ENCODE peak calls at places on chromosomes 11 and 22, in nine cellular contexts. Z is GM23338, R is pancreas, N is IMR-90, O is stomach, A is HCT116, D is ovary, J is fibroblast of lung, Y is left lung. Q is an unnamed sample. For H3K27me3, the result is how much of the 10 kb centered on the place peaks cover.

GRCh38 chr22:46076651-46077339 is 73.5 kb upstream of the PPARA start:
- DNase-seq in Y (peak), O (peak), R (no peak), N (peak), A (no peak), D (peak), Z (peak), J (peak), Q (peak)

GRCh38 chr22:31093090-31093850 is 12.2 kb downstream of the SMTN start:
- DNase-seq in Y (peak), N (no peak), A (no peak), O (peak), J (no peak), R (no peak), D (peak), Z (no peak), Q (no peak)

GRCh38 chr22:29216873-29217666 is 11.4 kb downstream of the EMID1 start:
- DNase-seq in J (peak), D (peak), N (peak), A (no peak), Z (no peak), O (no peak), R (peak), Y (peak), Q (peak)

GRCh38 chr22:20165913-20166312 is 15.1 kb upstream of the CCDC188 start:
- DNase-seq in O (no peak), D (no peak), N (no peak), Y (no peak), A (no peak), Z (no peak), J (no peak), R (no peak), Q (no peak)

GRCh38 chr11:77677138-77677537 is 39.5 kb upstream of the CLNS1A start:
- DNase-seq in O (no peak), Y (no peak), D (no peak), Z (no peak), A (no peak), J (no peak), R (no peak), N (peak), Q (no peak)

GRCh38 chr11:105612766-105613165 is 2.9 kb downstream of the GRIA4 start:
- DNase-seq in Y (no peak), A (no peak), D (no peak), R (no peak), Z (no peak), J (no peak), O (no peak), N (no peak), Q (no peak)

GRCh38 chr11:115965754-115966504 is 461.7 kb upstream of the CADM1 start:
- DNase-seq in Z (no peak), D (no peak), N (peak), Y (no peak), R (no peak), J (peak), A (no peak), O (no peak), Q (no peak)

GRCh38 chr11:128603752-128604472 is 16.6 kb upstream of the ETS1 start:
- DNase-seq in N (no peak), Z (no peak), J (no peak), R (no peak), A (no peak), O (no peak), D (no peak), Y (no peak), Q (no peak)

GRCh38 chr11:101516546-101516945 is 67.3 kb downstream of the TRPC6 start:
- DNase-seq in N (no peak), D (no peak), Y (no peak), R (no peak), O (no peak), Z (peak), J (no peak), A (no peak), Q (no peak)

GRCh38 chr11:2375341-2375853 is 1.7 kb upstream of the CD81 start:
- DNase-seq in J (no peak), Y (peak), R (no peak), O (no peak), N (no peak), Z (no peak), A (no peak), D (no peak), Q (no peak)

GRCh38 chr22:49027122-49027670 is 800.5 kb downstream of the BRD1 start:
- DNase-seq in A (no peak), N (no peak), D (no peak), Y (no peak), O (no peak), J (no peak), Z (no peak), R (no peak), Q (no peak)

GRCh38 chr11:74673956-74674355 is 57.3 kb downstream of the CHRDL2 start:
- DNase-seq in Y (no peak), O (no peak), R (peak), J (no peak), A (no peak), N (no peak), D (no peak), Z (no peak), Q (no peak)

GRCh38 chr11:47130541-47130940 is 46.1 kb downstream of the ARFGAP2 start:
- DNase-seq in Z (peak), J (no peak), O (no peak), A (no peak), N (no peak), D (no peak), Y (no peak), R (peak), Q (no peak)

GRCh38 chr11:66119348-66120133 is 49.5 kb downstream of the PACS1 start:
- DNase-seq in J (peak), O (no peak), R (no peak), N (peak), Z (peak), D (no peak), Y (no peak), A (peak), Q (peak)

GRCh38 chr11:66973956-66974585 is 1.0 kb upstream of the C11orf86 start:
- DNase-seq in Y (no peak), O (no peak), J (no peak), A (no peak), Z (no peak), R (no peak), N (no peak), D (no peak), Q (no peak)

GRCh38 chr11:129383060-129383459 is 7.4 kb downstream of the BARX2 start:
- DNase-seq in D (no peak), R (no peak), J (no peak), O (no peak), A (no peak), Z (no peak), N (no peak), Y (no peak), Q (no peak)

GRCh38 chr11:74570266-74571061 is 21.9 kb upstream of the POLD3 start:
- DNase-seq in J (peak), A (peak), D (peak), Y (no peak), O (peak), R (no peak), N (peak), Z (peak), Q (peak)

GRCh38 chr22:49237279-49237678 is 590.4 kb downstream of the BRD1 start:
- DNase-seq in O (no peak), D (no peak), J (no peak), Y (no peak), Z (no peak), R (no peak), A (no peak), N (no peak), Q (no peak)

GRCh38 chr11:76513654-76514034 is 68.8 kb downstream of the EMSY start:
- DNase-seq in D (no peak), J (no peak), N (no peak), Y (no peak), R (no peak), Z (no peak), O (no peak), A (no peak), Q (no peak)

GRCh38 chr11:412641-413119 is 2.1 kb downstream of the SIGIRR start:
- DNase-seq in A (no peak), Y (peak), R (no peak), N (no peak), O (no peak), D (no peak), Z (no peak), J (no peak), Q (no peak)

GRCh38 chr11:72821920-72822799 is 7.9 kb downstream of the ATG16L2 start:
- DNase-seq in O (peak), Y (peak), J (peak), Z (peak), N (peak), R (peak), A (peak), D (peak), Q (peak)

GRCh38 chr11:62665075-62665629 is at the start of the genes C11orf98 and CSKMT:
- DNase-seq in A (peak), Y (peak), R (peak), N (peak), D (peak), O (peak), J (peak), Z (peak), Q (peak)

GRCh38 chr22:41022470-41023298 is 69.7 kb upstream of the EP300 start:
- DNase-seq in D (peak), O (peak), Y (peak), R (peak), J (peak), N (peak), A (peak), Z (peak), Q (peak)

GRCh38 chr11:35151241-35151640 is 12.3 kb downstream of the CD44 start:
- DNase-seq in N (no peak), Y (no peak), A (no peak), D (no peak), J (peak), Z (no peak), R (no peak), O (no peak), Q (no peak)

GRCh38 chr22:22461111-22461510 is 47.4 kb downstream of the ZNF280B start:
- DNase-seq in Y (no peak), J (no peak), A (no peak), O (no peak), R (no peak), Z (no peak), D (no peak), N (no peak), Q (no peak)

DNA sequence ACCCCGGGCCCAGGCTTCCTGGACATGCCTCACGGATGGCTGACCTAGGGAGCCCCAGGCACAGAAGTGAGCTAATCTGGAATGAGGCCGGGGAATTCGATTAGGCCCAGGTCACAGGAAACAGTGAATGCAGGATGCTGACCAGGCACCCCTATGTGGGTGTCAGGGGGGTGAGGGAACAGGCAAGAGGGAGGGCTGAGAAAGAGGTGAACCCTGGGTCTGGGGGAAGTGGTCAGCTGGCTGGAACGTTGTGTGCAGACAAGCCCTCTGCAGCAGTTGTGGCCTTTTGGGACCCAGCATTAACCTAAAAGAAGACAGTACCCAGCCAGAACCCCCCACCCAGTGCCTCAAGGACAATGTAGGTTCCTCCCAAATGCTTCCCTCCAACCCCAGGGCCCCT is 8.1 kb downstream of the SERHL2 start:
- DNase-seq in R (no peak), N (no peak), Y (no peak), D (no peak), Z (no peak), J (no peak), O (no peak), A (no peak), Q (no peak)
- TF ChIP-seq CTCF in R (no peak), N (no peak), Y (no peak), D (no peak), Z (no peak), J (no peak), O (no peak), A (no peak), Q (no peak)

GRCh38 chr11:31806944-31807790 is 4.0 kb downstream of the PAX6 start:
- DNase-seq in A (no peak), N (no peak), D (no peak), Z (peak), R (no peak), Y (no peak), O (no peak), J (peak), Q (no peak)
- H3K27me3 ChIP-seq in A (under half), N (half or more), D (under half), Z (half or more), R (half or more), Y (half or more), O (half or more), J (half or more), Q (under half)

GRCh38 chr22:36563444-36563843 is 34.5 kb upstream of the EIF3D start:
- DNase-seq in A (no peak), J (no peak), O (no peak), Z (no peak), D (no peak), R (no peak), N (no peak), Y (no peak), Q (no peak)

GRCh38 chr22:36563898-36564297 is 34.9 kb upstream of the EIF3D start:
- DNase-seq in R (no peak), J (no peak), Z (no peak), Y (no peak), O (no peak), D (no peak), N (no peak), A (no peak), Q (no peak)

GRCh38 chr22:36562261-36562835 is 33.4 kb upstream of the EIF3D start:
- DNase-seq in Z (no peak), O (peak), A (no peak), N (peak), Y (no peak), R (no peak), D (no peak), J (peak), Q (no peak)

GRCh38 chr22:36564422-36565151 is 35.6 kb upstream of the EIF3D start:
- DNase-seq in Y (no peak), R (no peak), Z (no peak), D (no peak), N (no peak), J (no peak), O (no peak), A (no peak), Q (no peak)

GRCh38 chr22:36563001-36563400 is 34.0 kb upstream of the EIF3D start:
- DNase-seq in Y (no peak), N (no peak), D (no peak), A (no peak), J (no peak), R (no peak), Z (no peak), O (no peak), Q (no peak)
- TF ChIP-seq CTCF in Y (no peak), N (no peak), D (no peak), A (no peak), J (no peak), R (no peak), Z (peak), O (no peak), Q (no peak)

GRCh38 chr11:20211691-20212090 is 51.4 kb upstream of the DBX1 start:
- DNase-seq in Z (no peak), O (no peak), R (no peak), N (no peak), D (no peak), J (no peak), A (no peak), Y (no peak), Q (no peak)
- H3K27me3 ChIP-seq in Z (half or more), O (under half), R (under half), N (under half), D (under half), J (under half), A (under half), Y (under half), Q (under half)

DNA sequence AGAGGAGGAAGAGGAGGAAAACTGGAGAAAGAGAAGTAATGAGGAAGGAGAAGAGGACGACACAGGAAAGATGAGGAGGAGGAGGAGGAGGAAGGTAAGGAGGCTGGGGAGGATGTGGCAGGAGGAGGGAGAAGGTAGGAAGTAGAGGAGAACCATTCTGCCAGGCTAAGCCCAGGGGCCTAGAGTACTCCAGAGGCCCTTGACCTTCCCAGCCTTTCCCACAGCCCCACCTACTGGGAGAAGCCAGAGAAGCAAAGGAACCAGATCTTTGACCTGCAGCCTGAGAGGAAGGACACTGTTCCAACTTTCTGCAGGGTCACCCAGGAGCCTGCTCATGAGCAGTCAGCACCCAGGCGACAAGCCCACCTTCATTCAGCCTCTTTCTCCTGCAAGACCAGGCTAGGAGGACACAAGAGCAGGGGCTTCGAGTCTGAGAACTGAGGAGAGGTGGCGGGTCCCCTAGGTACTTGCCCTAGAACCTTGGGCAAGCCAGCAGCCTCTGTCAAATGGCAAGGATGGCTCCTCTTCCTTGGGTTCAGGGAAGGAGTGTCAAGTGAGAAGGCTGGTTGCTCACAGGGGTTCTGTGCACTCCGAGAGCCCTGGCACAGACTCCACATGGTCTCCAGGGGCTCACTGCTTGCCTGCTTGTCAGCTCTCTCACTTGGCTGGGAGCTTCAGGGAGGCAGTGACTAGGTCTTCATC is 27.9 kb upstream of the OAF start:
- DNase-seq in N (no peak), A (no peak), O (peak), R (peak), Z (peak), D (no peak), Y (no peak), J (no peak), Q (peak)
- TF ChIP-seq CTCF in N (peak), A (peak), O (no peak), R (peak), Z (peak), D (no peak), Y (peak), J (peak), Q (no peak)

GRCh38 chr22:25495286-25495685 is 69.2 kb upstream of the GRK3 start:
- DNase-seq in J (no peak), R (no peak), Z (no peak), O (no peak), Y (no peak), D (no peak), A (no peak), N (peak), Q (no peak)

GRCh38 chr22:25496396-25497064 is 67.9 kb upstream of the GRK3 start:
- DNase-seq in J (peak), A (no peak), Z (no peak), R (no peak), Y (no peak), D (no peak), N (peak), O (no peak), Q (no peak)

GRCh38 chr22:25493794-25494193 is 70.7 kb upstream of the GRK3 start:
- DNase-seq in D (no peak), A (no peak), O (no peak), Y (no peak), N (no peak), J (no peak), R (no peak), Z (no peak), Q (no peak)

GRCh38 chr22:25494774-25495173 is 69.7 kb upstream of the GRK3 start:
- DNase-seq in J (no peak), D (no peak), R (no peak), Z (peak), A (no peak), Y (no peak), O (no peak), N (no peak), Q (no peak)

DNA sequence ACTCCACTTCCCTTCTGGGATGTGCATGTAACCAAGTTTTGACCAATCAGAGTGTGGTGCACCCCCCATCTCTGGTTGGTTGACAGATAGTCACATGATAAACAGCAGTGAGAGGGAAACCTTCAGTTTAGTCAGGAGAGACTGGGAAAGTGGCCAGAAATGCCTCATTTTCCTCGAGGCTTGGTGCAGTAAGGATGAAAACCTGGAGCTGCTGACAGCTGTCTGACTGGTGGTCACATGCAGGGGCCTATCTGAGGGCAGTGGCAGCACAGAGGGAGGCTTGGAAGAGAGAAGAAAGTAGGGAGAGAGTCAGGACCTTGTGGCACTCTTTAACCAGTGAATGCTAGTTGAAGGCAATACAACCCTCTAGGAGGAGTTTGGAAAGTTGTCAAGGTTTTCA is 67.2 kb upstream of the GRK3 start:
- DNase-seq in Y (no peak), D (no peak), R (no peak), J (peak), N (peak), Z (no peak), O (no peak), A (no peak), Q (no peak)
- H3K27me3 ChIP-seq in Y (under half), D (under half), R (under half), J (under half), N (under half), Z (under half), O (under half), A (under half), Q (under half)

DNA sequence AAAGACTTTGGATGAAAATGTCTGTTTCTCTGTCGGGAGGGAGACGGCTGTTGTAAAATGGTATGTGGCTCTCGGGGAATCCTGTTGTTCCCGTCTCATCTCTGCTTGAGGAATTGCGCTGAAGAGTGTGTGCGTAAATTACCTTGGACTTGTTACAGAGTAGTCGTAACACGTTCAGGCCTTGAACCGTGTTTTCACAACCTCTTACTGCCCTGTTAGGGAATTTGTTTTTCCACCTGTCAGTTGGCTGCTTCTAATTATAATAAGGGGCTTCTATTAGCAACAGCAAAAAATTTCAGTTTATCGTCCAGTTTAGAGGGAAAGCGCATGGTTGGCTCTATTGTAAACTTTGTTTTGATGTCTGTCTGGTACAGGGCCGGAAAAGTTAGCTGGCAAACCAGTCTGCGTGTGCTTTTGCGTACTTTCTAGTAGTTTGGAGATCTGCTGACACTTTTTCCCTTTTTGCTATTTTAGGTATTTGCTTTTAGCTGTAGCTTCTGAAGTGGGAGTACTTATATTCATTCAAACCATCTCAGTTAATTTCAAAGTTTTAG is 1.5 kb downstream of the HIPK3 start:
- DNase-seq in N (peak), J (peak), Z (no peak), R (no peak), Y (no peak), O (no peak), A (no peak), D (no peak), Q (peak)
- TF ChIP-seq CTCF in N (no peak), J (no peak), Z (no peak), R (no peak), Y (no peak), O (no peak), A (no peak), D (no peak), Q (no peak)

GRCh38 chr11:69630009-69630870 is 10.7 kb upstream of the CCND1 start:
- DNase-seq in D (no peak), N (no peak), R (no peak), Z (no peak), Y (no peak), O (no peak), A (no peak), J (no peak), Q (no peak)

GRCh38 chr11:69635210-69635609 is 5.7 kb upstream of the CCND1 start:
- DNase-seq in Y (no peak), D (no peak), R (no peak), N (no peak), O (no peak), J (no peak), A (no peak), Z (no peak), Q (no peak)

GRCh38 chr11:69634590-69634989 is 6.4 kb upstream of the CCND1 start:
- DNase-seq in A (no peak), O (no peak), D (no peak), R (no peak), N (no peak), J (no peak), Y (no peak), Z (no peak), Q (no peak)

GRCh38 chr11:69634069-69634468 is 6.9 kb upstream of the CCND1 start:
- DNase-seq in J (no peak), A (no peak), N (no peak), R (no peak), O (no peak), D (no peak), Z (no peak), Y (no peak), Q (no peak)

GRCh38 chr11:69632900-69633299 is 8.1 kb upstream of the CCND1 start:
- DNase-seq in A (no peak), Y (no peak), J (no peak), R (no peak), N (no peak), Z (no peak), D (no peak), O (no peak), Q (no peak)
- H3K27me3 ChIP-seq in A (under half), Y (under half), J (under half), R (under half), N (under half), Z (under half), D (under half), O (under half), Q (under half)